ENCODE peak calls at places on chromosomes 11 and 22, in nine cellular contexts. One of them, this sample, is unnamed.

GRCh38 chr11:15194671-15195415 is 80.1 kb downstream of the INSC start:
- DNase-seq in HEK293T: no peak
- DNase-seq in kidney glomerular epithelial cell: peak
- DNase-seq in Ammon's horn: no peak
- DNase-seq in foreskin melanocyte: no peak
- DNase-seq in naive thymus-derived CD8-positive, alpha-beta T cell: no peak
- DNase-seq in head of caudate nucleus: no peak
- DNase-seq in NCI-H460: no peak
- DNase-seq in T-helper 2 cell treated with Interferon-gamma antibody and Interleukin-4, amounts not matched to agents 5 μg/mL and 100 μg/mL, for 36 hours: no peak
- DNase-seq in this sample: no peak

GRCh38 chr22:19663821-19664325 is 50.4 kb upstream of the SEPTIN5 start:
- DNase-seq in T-helper 2 cell treated with Interferon-gamma antibody and Interleukin-4, amounts not matched to agents 5 μg/mL and 100 μg/mL, for 36 hours: no peak
- DNase-seq in HEK293T: no peak
- DNase-seq in foreskin melanocyte: no peak
- DNase-seq in Ammon's horn: peak
- DNase-seq in naive thymus-derived CD8-positive, alpha-beta T cell: no peak
- DNase-seq in kidney glomerular epithelial cell: no peak
- DNase-seq in NCI-H460: no peak
- DNase-seq in head of caudate nucleus: no peak
- DNase-seq in this sample: peak

GRCh38 chr11:47539681-47540039 is 13.3 kb downstream of the CELF1 start:
- DNase-seq in foreskin melanocyte: no peak
- DNase-seq in Ammon's horn: no peak
- DNase-seq in naive thymus-derived CD8-positive, alpha-beta T cell: no peak
- DNase-seq in NCI-H460: no peak
- DNase-seq in head of caudate nucleus: no peak
- DNase-seq in HEK293T: no peak
- DNase-seq in kidney glomerular epithelial cell: no peak
- DNase-seq in T-helper 2 cell treated with Interferon-gamma antibody and Interleukin-4, amounts not matched to agents 5 μg/mL and 100 μg/mL, for 36 hours: no peak
- DNase-seq in this sample: no peak

GRCh38 chr22:21881841-21882753 is 14.7 kb upstream of the MAPK1 start:
- DNase-seq in HEK293T: no peak
- DNase-seq in naive thymus-derived CD8-positive, alpha-beta T cell: no peak
- DNase-seq in Ammon's horn: no peak
- DNase-seq in kidney glomerular epithelial cell: no peak
- DNase-seq in NCI-H460: no peak
- DNase-seq in head of caudate nucleus: no peak
- DNase-seq in T-helper 2 cell treated with Interferon-gamma antibody and Interleukin-4, amounts not matched to agents 5 μg/mL and 100 μg/mL, for 36 hours: no peak
- DNase-seq in foreskin melanocyte: no peak
- DNase-seq in this sample: no peak

GRCh38 chr11:34492806-34493414 is 20.7 kb downstream of the ELF5 start:
- DNase-seq in T-helper 2 cell treated with Interferon-gamma antibody and Interleukin-4, amounts not matched to agents 5 μg/mL and 100 μg/mL, for 36 hours: no peak
- DNase-seq in naive thymus-derived CD8-positive, alpha-beta T cell: no peak
- DNase-seq in head of caudate nucleus: peak
- DNase-seq in HEK293T: peak
- DNase-seq in kidney glomerular epithelial cell: peak
- DNase-seq in NCI-H460: peak
- DNase-seq in Ammon's horn: peak
- DNase-seq in foreskin melanocyte: peak
- DNase-seq in this sample: peak

GRCh38 chr22:30876221-30876751 is 92.3 kb downstream of the MORC2 start:
- DNase-seq in NCI-H460: no peak
- DNase-seq in foreskin melanocyte: no peak
- DNase-seq in kidney glomerular epithelial cell: no peak
- DNase-seq in naive thymus-derived CD8-positive, alpha-beta T cell: no peak
- DNase-seq in HEK293T: no peak
- DNase-seq in head of caudate nucleus: no peak
- DNase-seq in T-helper 2 cell treated with Interferon-gamma antibody and Interleukin-4, amounts not matched to agents 5 μg/mL and 100 μg/mL, for 36 hours: no peak
- DNase-seq in Ammon's horn: no peak
- DNase-seq in this sample: no peak

GRCh38 chr11:3747704-3748103 is 49.6 kb downstream of the NUP98 start:
- DNase-seq in kidney glomerular epithelial cell: no peak
- DNase-seq in head of caudate nucleus: peak
- DNase-seq in naive thymus-derived CD8-positive, alpha-beta T cell: no peak
- DNase-seq in foreskin melanocyte: no peak
- DNase-seq in Ammon's horn: peak
- DNase-seq in HEK293T: no peak
- DNase-seq in T-helper 2 cell treated with Interferon-gamma antibody and Interleukin-4, amounts not matched to agents 5 μg/mL and 100 μg/mL, for 36 hours: no peak
- DNase-seq in NCI-H460: no peak
- DNase-seq in this sample: peak

GRCh38 chr11:127493330-127493729 is 492.8 kb upstream of the KIRREL3 start:
- DNase-seq in HEK293T: peak
- DNase-seq in head of caudate nucleus: no peak
- DNase-seq in naive thymus-derived CD8-positive, alpha-beta T cell: no peak
- DNase-seq in T-helper 2 cell treated with Interferon-gamma antibody and Interleukin-4, amounts not matched to agents 5 μg/mL and 100 μg/mL, for 36 hours: no peak
- DNase-seq in kidney glomerular epithelial cell: peak
- DNase-seq in NCI-H460: peak
- DNase-seq in foreskin melanocyte: no peak
- DNase-seq in Ammon's horn: peak
- DNase-seq in this sample: peak

GRCh38 chr11:28674432-28675076 is 566.4 kb downstream of the METTL15 start:
- DNase-seq in Ammon's horn: peak
- DNase-seq in foreskin melanocyte: no peak
- DNase-seq in kidney glomerular epithelial cell: no peak
- DNase-seq in head of caudate nucleus: no peak
- DNase-seq in HEK293T: peak
- DNase-seq in naive thymus-derived CD8-positive, alpha-beta T cell: no peak
- DNase-seq in NCI-H460: peak
- DNase-seq in T-helper 2 cell treated with Interferon-gamma antibody and Interleukin-4, amounts not matched to agents 5 μg/mL and 100 μg/mL, for 36 hours: no peak
- DNase-seq in this sample: no peak

GRCh38 chr22:23752090-23752691 is 1.3 kb upstream of the ZNF70 start:
- DNase-seq in Ammon's horn: no peak
- DNase-seq in naive thymus-derived CD8-positive, alpha-beta T cell: no peak
- DNase-seq in T-helper 2 cell treated with Interferon-gamma antibody and Interleukin-4, amounts not matched to agents 5 μg/mL and 100 μg/mL, for 36 hours: no peak
- DNase-seq in NCI-H460: no peak
- DNase-seq in kidney glomerular epithelial cell: no peak
- DNase-seq in HEK293T: no peak
- DNase-seq in foreskin melanocyte: no peak
- DNase-seq in head of caudate nucleus: no peak
- DNase-seq in this sample: no peak

GRCh38 chr11:69010964-69011623 is 2.0 kb downstream of the MRGPRF start:
- DNase-seq in T-helper 2 cell treated with Interferon-gamma antibody and Interleukin-4, amounts not matched to agents 5 μg/mL and 100 μg/mL, for 36 hours: peak
- DNase-seq in foreskin melanocyte: peak
- DNase-seq in kidney glomerular epithelial cell: peak
- DNase-seq in NCI-H460: peak
- DNase-seq in HEK293T: no peak
- DNase-seq in Ammon's horn: peak
- DNase-seq in head of caudate nucleus: peak
- DNase-seq in naive thymus-derived CD8-positive, alpha-beta T cell: no peak
- DNase-seq in this sample: peak

GRCh38 chr11:86360775-86361395 is 13.8 kb upstream of the CCDC81 start:
- DNase-seq in Ammon's horn: no peak
- DNase-seq in HEK293T: peak
- DNase-seq in naive thymus-derived CD8-positive, alpha-beta T cell: no peak
- DNase-seq in T-helper 2 cell treated with Interferon-gamma antibody and Interleukin-4, amounts not matched to agents 5 μg/mL and 100 μg/mL, for 36 hours: no peak
- DNase-seq in kidney glomerular epithelial cell: peak
- DNase-seq in NCI-H460: peak
- DNase-seq in foreskin melanocyte: peak
- DNase-seq in head of caudate nucleus: no peak
- DNase-seq in this sample: peak

GRCh38 chr11:32427935-32428664 is 7.2 kb downstream of the WT1 start:
- DNase-seq in head of caudate nucleus: no peak
- DNase-seq in T-helper 2 cell treated with Interferon-gamma antibody and Interleukin-4, amounts not matched to agents 5 μg/mL and 100 μg/mL, for 36 hours: no peak
- DNase-seq in kidney glomerular epithelial cell: peak
- DNase-seq in NCI-H460: no peak
- DNase-seq in naive thymus-derived CD8-positive, alpha-beta T cell: no peak
- DNase-seq in Ammon's horn: no peak
- DNase-seq in HEK293T: no peak
- DNase-seq in foreskin melanocyte: no peak
- DNase-seq in this sample: no peak

GRCh38 chr22:49234459-49234858 is 593.2 kb downstream of the BRD1 start:
- DNase-seq in Ammon's horn: no peak
- DNase-seq in kidney glomerular epithelial cell: no peak
- DNase-seq in NCI-H460: no peak
- DNase-seq in HEK293T: no peak
- DNase-seq in foreskin melanocyte: no peak
- DNase-seq in naive thymus-derived CD8-positive, alpha-beta T cell: no peak
- DNase-seq in T-helper 2 cell treated with Interferon-gamma antibody and Interleukin-4, amounts not matched to agents 5 μg/mL and 100 μg/mL, for 36 hours: no peak
- DNase-seq in head of caudate nucleus: no peak
- DNase-seq in this sample: no peak

GRCh38 chr11:112223125-112223524 is 3.1 kb upstream of the PTS start:
- DNase-seq in Ammon's horn: no peak
- DNase-seq in kidney glomerular epithelial cell: no peak
- DNase-seq in head of caudate nucleus: no peak
- DNase-seq in NCI-H460: no peak
- DNase-seq in foreskin melanocyte: no peak
- DNase-seq in HEK293T: no peak
- DNase-seq in T-helper 2 cell treated with Interferon-gamma antibody and Interleukin-4, amounts not matched to agents 5 μg/mL and 100 μg/mL, for 36 hours: no peak
- DNase-seq in naive thymus-derived CD8-positive, alpha-beta T cell: no peak
- DNase-seq in this sample: no peak

GRCh38 chr22:35092146-35092805 is 26.3 kb downstream of the ISX start:
- DNase-seq in naive thymus-derived CD8-positive, alpha-beta T cell: no peak
- DNase-seq in head of caudate nucleus: no peak
- DNase-seq in T-helper 2 cell treated with Interferon-gamma antibody and Interleukin-4, amounts not matched to agents 5 μg/mL and 100 μg/mL, for 36 hours: no peak
- DNase-seq in HEK293T: no peak
- DNase-seq in foreskin melanocyte: no peak
- DNase-seq in kidney glomerular epithelial cell: no peak
- DNase-seq in NCI-H460: no peak
- DNase-seq in Ammon's horn: no peak
- DNase-seq in this sample: no peak

GRCh38 chr22:19174106-19175025 is 4.2 kb downstream of the SLC25A1 start:
- DNase-seq in naive thymus-derived CD8-positive, alpha-beta T cell: no peak
- DNase-seq in kidney glomerular epithelial cell: peak
- DNase-seq in head of caudate nucleus: peak
- DNase-seq in T-helper 2 cell treated with Interferon-gamma antibody and Interleukin-4, amounts not matched to agents 5 μg/mL and 100 μg/mL, for 36 hours: no peak
- DNase-seq in foreskin melanocyte: no peak
- DNase-seq in NCI-H460: no peak
- DNase-seq in HEK293T: no peak
- DNase-seq in Ammon's horn: no peak
- DNase-seq in this sample: peak

GRCh38 chr22:32233091-32233490 is 22.1 kb downstream of the SLC5A4 start:
- DNase-seq in foreskin melanocyte: peak
- DNase-seq in naive thymus-derived CD8-positive, alpha-beta T cell: no peak
- DNase-seq in NCI-H460: no peak
- DNase-seq in kidney glomerular epithelial cell: no peak
- DNase-seq in HEK293T: no peak
- DNase-seq in Ammon's horn: no peak
- DNase-seq in head of caudate nucleus: no peak
- DNase-seq in T-helper 2 cell treated with Interferon-gamma antibody and Interleukin-4, amounts not matched to agents 5 μg/mL and 100 μg/mL, for 36 hours: no peak
- DNase-seq in this sample: no peak

GRCh38 chr22:17085277-17086091 is 684 bp downstream of the IL17RA start:
- DNase-seq in HEK293T: peak
- DNase-seq in foreskin melanocyte: no peak
- DNase-seq in Ammon's horn: no peak
- DNase-seq in T-helper 2 cell treated with Interferon-gamma antibody and Interleukin-4, amounts not matched to agents 5 μg/mL and 100 μg/mL, for 36 hours: peak
- DNase-seq in head of caudate nucleus: no peak
- DNase-seq in NCI-H460: no peak
- DNase-seq in naive thymus-derived CD8-positive, alpha-beta T cell: no peak
- DNase-seq in kidney glomerular epithelial cell: no peak
- DNase-seq in this sample: no peak

GRCh38 chr22:31637938-31638618 is 23.9 kb downstream of the PISD start:
- DNase-seq in T-helper 2 cell treated with Interferon-gamma antibody and Interleukin-4, amounts not matched to agents 5 μg/mL and 100 μg/mL, for 36 hours: no peak
- DNase-seq in NCI-H460: no peak
- DNase-seq in HEK293T: no peak
- DNase-seq in Ammon's horn: peak
- DNase-seq in foreskin melanocyte: no peak
- DNase-seq in naive thymus-derived CD8-positive, alpha-beta T cell: no peak
- DNase-seq in head of caudate nucleus: no peak
- DNase-seq in kidney glomerular epithelial cell: peak
- DNase-seq in this sample: no peak

GRCh38 chr22:48340727-48341709 is 1486.7 kb downstream of the BRD1 start:
- DNase-seq in HEK293T: no peak
- DNase-seq in T-helper 2 cell treated with Interferon-gamma antibody and Interleukin-4, amounts not matched to agents 5 μg/mL and 100 μg/mL, for 36 hours: no peak
- DNase-seq in NCI-H460: no peak
- DNase-seq in head of caudate nucleus: peak
- DNase-seq in naive thymus-derived CD8-positive, alpha-beta T cell: no peak
- DNase-seq in Ammon's horn: peak
- DNase-seq in foreskin melanocyte: no peak
- DNase-seq in kidney glomerular epithelial cell: no peak
- DNase-seq in this sample: no peak

GRCh38 chr22:30535182-30535581 is 11.4 kb downstream of the SEC14L6 start:
- DNase-seq in kidney glomerular epithelial cell: no peak
- DNase-seq in T-helper 2 cell treated with Interferon-gamma antibody and Interleukin-4, amounts not matched to agents 5 μg/mL and 100 μg/mL, for 36 hours: no peak
- DNase-seq in Ammon's horn: no peak
- DNase-seq in HEK293T: no peak
- DNase-seq in naive thymus-derived CD8-positive, alpha-beta T cell: no peak
- DNase-seq in NCI-H460: no peak
- DNase-seq in head of caudate nucleus: no peak
- DNase-seq in foreskin melanocyte: no peak
- DNase-seq in this sample: no peak

GRCh38 chr11:127454856-127455255 is 454.3 kb upstream of the KIRREL3 start:
- DNase-seq in T-helper 2 cell treated with Interferon-gamma antibody and Interleukin-4, amounts not matched to agents 5 μg/mL and 100 μg/mL, for 36 hours: no peak
- DNase-seq in HEK293T: no peak
- DNase-seq in foreskin melanocyte: peak
- DNase-seq in naive thymus-derived CD8-positive, alpha-beta T cell: no peak
- DNase-seq in NCI-H460: no peak
- DNase-seq in kidney glomerular epithelial cell: no peak
- DNase-seq in head of caudate nucleus: no peak
- DNase-seq in Ammon's horn: peak
- DNase-seq in this sample: no peak

GRCh38 chr11:12741671-12742216 is 67.5 kb downstream of the TEAD1 start:
- DNase-seq in head of caudate nucleus: peak
- DNase-seq in Ammon's horn: peak
- DNase-seq in T-helper 2 cell treated with Interferon-gamma antibody and Interleukin-4, amounts not matched to agents 5 μg/mL and 100 μg/mL, for 36 hours: no peak
- DNase-seq in NCI-H460: no peak
- DNase-seq in kidney glomerular epithelial cell: no peak
- DNase-seq in naive thymus-derived CD8-positive, alpha-beta T cell: no peak
- DNase-seq in HEK293T: no peak
- DNase-seq in foreskin melanocyte: no peak
- DNase-seq in this sample: no peak

GRCh38 chr22:37626556-37627075 is 12.9 kb upstream of the SH3BP1 start:
- DNase-seq in naive thymus-derived CD8-positive, alpha-beta T cell: no peak
- DNase-seq in T-helper 2 cell treated with Interferon-gamma antibody and Interleukin-4, amounts not matched to agents 5 μg/mL and 100 μg/mL, for 36 hours: no peak
- DNase-seq in HEK293T: no peak
- DNase-seq in kidney glomerular epithelial cell: no peak
- DNase-seq in head of caudate nucleus: no peak
- DNase-seq in foreskin melanocyte: no peak
- DNase-seq in NCI-H460: no peak
- DNase-seq in Ammon's horn: no peak
- DNase-seq in this sample: peak

GRCh38 chr11:1755344-1756023 is 5.1 kb upstream of the IFITM10 start:
- DNase-seq in foreskin melanocyte: no peak
- DNase-seq in NCI-H460: no peak
- DNase-seq in T-helper 2 cell treated with Interferon-gamma antibody and Interleukin-4, amounts not matched to agents 5 μg/mL and 100 μg/mL, for 36 hours: no peak
- DNase-seq in head of caudate nucleus: no peak
- DNase-seq in kidney glomerular epithelial cell: no peak
- DNase-seq in HEK293T: no peak
- DNase-seq in naive thymus-derived CD8-positive, alpha-beta T cell: no peak
- DNase-seq in Ammon's horn: no peak
- DNase-seq in this sample: no peak

GRCh38 chr11:20042717-20043392 is 117.4 kb downstream of the DBX1 start:
- DNase-seq in naive thymus-derived CD8-positive, alpha-beta T cell: no peak
- DNase-seq in HEK293T: no peak
- DNase-seq in kidney glomerular epithelial cell: no peak
- DNase-seq in foreskin melanocyte: no peak
- DNase-seq in T-helper 2 cell treated with Interferon-gamma antibody and Interleukin-4, amounts not matched to agents 5 μg/mL and 100 μg/mL, for 36 hours: no peak
- DNase-seq in Ammon's horn: peak
- DNase-seq in head of caudate nucleus: no peak
- DNase-seq in NCI-H460: no peak
- DNase-seq in this sample: no peak

GRCh38 chr11:19176629-19177186 is 25.1 kb downstream of the CSRP3 start:
- DNase-seq in T-helper 2 cell treated with Interferon-gamma antibody and Interleukin-4, amounts not matched to agents 5 μg/mL and 100 μg/mL, for 36 hours: no peak
- DNase-seq in NCI-H460: no peak
- DNase-seq in kidney glomerular epithelial cell: no peak
- DNase-seq in foreskin melanocyte: no peak
- DNase-seq in naive thymus-derived CD8-positive, alpha-beta T cell: no peak
- DNase-seq in head of caudate nucleus: no peak
- DNase-seq in HEK293T: no peak
- DNase-seq in Ammon's horn: no peak
- DNase-seq in this sample: no peak

GRCh38 chr11:46686886-46687810 is 13.3 kb downstream of the ARHGAP1 start:
- DNase-seq in NCI-H460: no peak
- DNase-seq in T-helper 2 cell treated with Interferon-gamma antibody and Interleukin-4, amounts not matched to agents 5 μg/mL and 100 μg/mL, for 36 hours: no peak
- DNase-seq in HEK293T: no peak
- DNase-seq in head of caudate nucleus: no peak
- DNase-seq in Ammon's horn: peak
- DNase-seq in kidney glomerular epithelial cell: no peak
- DNase-seq in naive thymus-derived CD8-positive, alpha-beta T cell: no peak
- DNase-seq in foreskin melanocyte: peak
- DNase-seq in this sample: no peak

This sample was measured in myocyte.